ENCODE peak calls at places on chromosomes 4 and X, in nine cellular contexts. I, R, E, V, G, U, B, P and O are unnamed samples.

GRCh38 chrX:50168305-50168704 is 32.5 kb downstream of the AKAP4 start:
- DNase-seq in I (no peak), R (no peak), E (no peak), V (no peak), G (no peak), U (peak; percentile 6), B (no peak), P (no peak), O (peak; percentile 4)

GRCh38 chrX:133859336-133859735 is 126.1 kb downstream of the GPC3 start:
- DNase-seq in I (no peak), R (no peak), E (no peak), V (no peak), G (no peak), U (no peak), B (no peak), P (no peak), O (peak; percentile 32)

GRCh38 chrX:24425806-24426205 is 39.3 kb upstream of the PDK3 start:
- DNase-seq in I (no peak), R (no peak), E (no peak), V (no peak), G (no peak), U (no peak), B (no peak), P (no peak), O (no peak)

GRCh38 chr4:89754531-89754930 is 82.4 kb downstream of the SNCA start:
- DNase-seq in I (no peak), R (no peak), E (no peak), V (no peak), G (no peak), U (peak; percentile 43), B (no peak), P (no peak), O (peak; percentile 11)

GRCh38 chr4:48906283-48907173 is at the start of gene OCIAD2:
- DNase-seq in I (peak; percentile 80), R (peak; percentile 94), E (no peak), V (peak; percentile 50), G (peak; percentile 36), U (peak; percentile 70), B (peak; percentile 91), P (peak; percentile 76), O (no peak)

GRCh38 chr4:147891476-147892115 is 159.7 kb downstream of the ARHGAP10 start:
- DNase-seq in I (no peak), R (no peak), E (no peak), V (no peak), G (no peak), U (no peak), B (no peak), P (no peak), O (no peak)

GRCh38 chr4:94714360-94714759 is 43.4 kb upstream of the BMPR1B start:
- DNase-seq in I (no peak), R (no peak), E (no peak), V (no peak), G (no peak), U (peak; percentile 41), B (no peak), P (no peak), O (no peak)

GRCh38 chr4:127936974-127937373 is 28.0 kb downstream of the MFSD8 start:
- DNase-seq in I (no peak), R (no peak), E (no peak), V (no peak), G (no peak), U (peak; percentile 56), B (no peak), P (no peak), O (peak; percentile 5)

GRCh38 chr4:1983846-1984405 is 24.8 kb downstream of the NELFA start:
- DNase-seq in I (no peak), R (peak; percentile 69), E (no peak), V (peak; percentile 50), G (no peak), U (no peak), B (no peak), P (no peak), O (no peak)

GRCh38 chrX:19019996-19020395 is 36.1 kb upstream of the PHKA2 start:
- DNase-seq in I (no peak), R (no peak), E (no peak), V (no peak), G (no peak), U (peak; percentile 56), B (no peak), P (no peak), O (peak; percentile 43)

GRCh38 chr4:132506568-132506967 is 642.5 kb upstream of the PCDH10 start:
- DNase-seq in I (no peak), R (no peak), E (no peak), V (no peak), G (no peak), U (no peak), B (no peak), P (no peak), O (no peak)

GRCh38 chr4:153393397-153393796 is 48.9 kb downstream of the MND1 start:
- DNase-seq in I (no peak), R (no peak), E (peak; percentile 50), V (no peak), G (no peak), U (peak; percentile 78), B (no peak), P (peak; percentile 85), O (peak; percentile 22)

GRCh38 chr4:48372272-48372671 is 30.9 kb downstream of the SLAIN2 start:
- DNase-seq in I (no peak), R (no peak), E (no peak), V (no peak), G (no peak), U (no peak), B (no peak), P (no peak), O (no peak)

GRCh38 chr4:74635074-74635473 is 159.2 kb downstream of the BTC start:
- DNase-seq in I (no peak), R (no peak), E (no peak), V (no peak), G (no peak), U (no peak), B (no peak), P (no peak), O (no peak)

GRCh38 chr4:12884846-12885796 is 599.0 kb downstream of the RAB28 start:
- DNase-seq in I (no peak), R (no peak), E (no peak), V (no peak), G (no peak), U (no peak), B (no peak), P (no peak), O (no peak)

GRCh38 chrX:10983526-10983925 is 127.6 kb upstream of the HCCS start:
- DNase-seq in I (no peak), R (no peak), E (no peak), V (no peak), G (no peak), U (no peak), B (no peak), P (no peak), O (no peak)

GRCh38 chr4:76689079-76689817 is 208.7 kb downstream of the SOWAHB start:
- DNase-seq in I (no peak), R (peak; percentile 78), E (no peak), V (peak; percentile 48), G (peak; percentile 14), U (peak; percentile 48), B (peak; percentile 92), P (peak; percentile 72), O (no peak)
- H3K27ac ChIP-seq in I (no peak overlapping the region), R (peak overlapping the region; percentile 36), E (peak overlapping the region; percentile 73), V (peak overlapping the region; percentile 8), G (no peak overlapping the region), U (peak overlapping the region; percentile 79), B (peak overlapping the region; percentile 72), P (peak overlapping the region; percentile 90), O (peak overlapping the region; percentile 54)

DNA sequence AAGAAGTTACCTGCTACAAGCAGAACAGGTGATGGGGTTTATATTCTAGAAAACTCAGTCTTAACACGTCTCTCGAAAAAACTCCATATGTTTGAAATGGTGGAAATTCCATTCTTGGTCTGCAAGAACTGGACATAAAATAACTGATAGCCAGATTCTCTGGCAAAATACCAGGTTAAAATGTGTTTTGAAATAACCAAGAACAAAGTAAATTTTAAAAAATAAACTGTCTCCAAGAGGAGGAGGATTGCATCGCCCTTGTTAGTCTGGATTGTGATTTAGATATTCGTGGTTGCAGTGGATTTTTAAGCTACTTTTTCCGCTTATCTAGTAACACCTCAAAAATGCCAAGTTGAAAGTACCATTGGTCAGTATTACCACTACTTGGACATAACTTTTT is 40.8 kb downstream of the CENPU start:
- DNase-seq in I (no peak), R (no peak), E (no peak), V (no peak), G (no peak), U (peak; percentile 37), B (no peak), P (no peak), O (no peak)
- H3K27ac ChIP-seq in I (no peak overlapping the region), R (no peak overlapping the region), E (no peak overlapping the region), V (no peak overlapping the region), G (no peak overlapping the region), U (no peak overlapping the region), B (no peak overlapping the region), P (no peak overlapping the region), O (no peak overlapping the region)

GRCh38 chrX:46791927-46792825 is 33.3 kb upstream of the SLC9A7 start:
- DNase-seq in I (no peak), R (no peak), E (no peak), V (no peak), G (peak; percentile 1), U (peak; percentile 97), B (peak; percentile 74), P (no peak), O (peak; percentile 91)
- H3K27ac ChIP-seq in I (no peak overlapping the region), R (no peak overlapping the region), E (peak overlapping the region; percentile 87), V (no peak overlapping the region), G (no peak overlapping the region), U (peak overlapping the region; percentile 89), B (no peak overlapping the region), P (peak overlapping the region; percentile 22), O (peak overlapping the region; percentile 63)

GRCh38 chr4:8276358-8277240 is 7.0 kb downstream of the HTRA3 start:
- DNase-seq in I (no peak), R (peak; percentile 57), E (no peak), V (peak; percentile 80), G (no peak), U (peak; percentile 38), B (no peak), P (no peak), O (no peak)

GRCh38 chr4:8277356-8278008 is 7.9 kb downstream of the HTRA3 start:
- DNase-seq in I (no peak), R (peak; percentile 52), E (no peak), V (peak; percentile 11), G (no peak), U (no peak), B (no peak), P (no peak), O (no peak)

GRCh38 chr4:8278421-8279287 is 9.1 kb downstream of the HTRA3 start:
- DNase-seq in I (no peak), R (peak; percentile 48), E (peak; percentile 85), V (peak; percentile 28), G (no peak), U (peak; percentile 85), B (no peak), P (no peak), O (no peak)

GRCh38 chr4:8279321-8280157 is 10.0 kb downstream of the HTRA3 start:
- DNase-seq in I (no peak), R (peak; percentile 54), E (no peak), V (peak; percentile 9), G (no peak), U (no peak), B (no peak), P (no peak), O (no peak)

DNA sequence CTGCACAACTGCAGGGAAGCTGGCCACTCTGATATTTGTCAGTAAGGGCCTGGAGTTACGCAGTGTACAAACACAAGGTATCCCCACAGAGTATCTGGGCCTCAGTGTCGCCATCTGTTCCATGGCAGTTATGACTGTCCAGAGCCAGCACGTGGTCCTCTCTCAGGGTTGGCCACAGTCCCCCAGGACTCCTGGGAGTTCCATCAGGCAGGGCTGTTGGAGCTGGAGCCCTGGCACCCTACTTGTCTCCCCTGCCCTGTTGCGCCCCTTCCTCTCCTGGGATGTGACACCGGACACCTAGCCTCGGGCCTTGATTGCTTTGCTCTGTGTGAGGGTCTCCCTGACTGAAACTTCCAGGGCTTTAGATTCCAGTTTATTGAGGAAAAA is 8.4 kb downstream of the HTRA3 start:
- DNase-seq in I (no peak), R (peak; percentile 32), E (no peak), V (peak; percentile 18), G (no peak), U (peak; percentile 34), B (no peak), P (no peak), O (no peak)
- H3K27ac ChIP-seq in I (no peak overlapping the region), R (no peak overlapping the region), E (peak overlapping the region; percentile 77), V (no peak overlapping the region), G (no peak overlapping the region), U (peak overlapping the region; percentile 20), B (no peak overlapping the region), P (no peak overlapping the region), O (no peak overlapping the region)